ENCODE peak calls at places on chromosomes 4 and X, in five cellular contexts. One of them, this sample, is unnamed.

GRCh38 chrX:63282077-63282476 is 69.1 kb downstream of the SPIN4 start:
- DNase-seq in astrocyte: no peak
- DNase-seq in MCF 10A: no peak
- DNase-seq in AG04450: no peak
- DNase-seq in left ventricle myocardium inferior: no peak
- DNase-seq in this sample: no peak

GRCh38 chr4:123786159-123786915 is 389.7 kb downstream of the SPRY1 start:
- DNase-seq in astrocyte: no peak
- DNase-seq in MCF 10A: no peak
- DNase-seq in AG04450: no peak
- DNase-seq in left ventricle myocardium inferior: no peak
- DNase-seq in this sample: no peak

GRCh38 chr4:24630937-24631336 is 46.6 kb upstream of the DHX15 start:
- DNase-seq in astrocyte: no peak
- DNase-seq in MCF 10A: no peak
- DNase-seq in AG04450: no peak
- DNase-seq in left ventricle myocardium inferior: no peak
- DNase-seq in this sample: peak; percentile 94

GRCh38 chrX:14389682-14390081 is 139.7 kb upstream of the GLRA2 start:
- DNase-seq in astrocyte: no peak
- DNase-seq in MCF 10A: no peak
- DNase-seq in AG04450: no peak
- DNase-seq in left ventricle myocardium inferior: no peak
- DNase-seq in this sample: no peak

GRCh38 chrX:26409636-26410035 is 193.7 kb downstream of the MAGEB5 start:
- DNase-seq in astrocyte: no peak
- DNase-seq in MCF 10A: no peak
- DNase-seq in AG04450: no peak
- DNase-seq in left ventricle myocardium inferior: no peak
- DNase-seq in this sample: no peak

GRCh38 chr4:10354225-10354624 is 103.0 kb downstream of the ZNF518B start:
- DNase-seq in astrocyte: no peak
- DNase-seq in MCF 10A: no peak
- DNase-seq in AG04450: no peak
- DNase-seq in left ventricle myocardium inferior: no peak
- DNase-seq in this sample: no peak

GRCh38 chrX:129981207-129981553 is 1.3 kb upstream of the BCORL1 start:
- DNase-seq in astrocyte: no peak
- DNase-seq in MCF 10A: no peak
- DNase-seq in AG04450: no peak
- DNase-seq in left ventricle myocardium inferior: no peak
- DNase-seq in this sample: no peak

GRCh38 chr4:146398404-146398803 is 123.3 kb downstream of the SLC10A7 start:
- DNase-seq in astrocyte: no peak
- DNase-seq in MCF 10A: no peak
- DNase-seq in AG04450: no peak
- DNase-seq in left ventricle myocardium inferior: no peak
- DNase-seq in this sample: peak; percentile 14

GRCh38 chr4:170089743-170090666 is at the start of gene AADAT:
- DNase-seq in astrocyte: peak; percentile 59
- DNase-seq in MCF 10A: peak; percentile 81
- DNase-seq in AG04450: peak; percentile 41
- DNase-seq in left ventricle myocardium inferior: peak; percentile 79
- DNase-seq in this sample: peak; percentile 72

GRCh38 chr4:165458451-165458850 is 79.6 kb downstream of the CPE start:
- DNase-seq in astrocyte: no peak
- DNase-seq in MCF 10A: no peak
- DNase-seq in AG04450: no peak
- DNase-seq in left ventricle myocardium inferior: no peak
- DNase-seq in this sample: peak; percentile 33

GRCh38 chr4:163808091-163808490 is 313.6 kb downstream of the TMA16 start:
- DNase-seq in astrocyte: no peak
- DNase-seq in MCF 10A: no peak
- DNase-seq in AG04450: no peak
- DNase-seq in left ventricle myocardium inferior: no peak
- DNase-seq in this sample: no peak

GRCh38 chr4:176981074-176981473 is 188.4 kb upstream of the VEGFC start:
- DNase-seq in astrocyte: no peak
- DNase-seq in MCF 10A: no peak
- DNase-seq in AG04450: no peak
- DNase-seq in left ventricle myocardium inferior: no peak
- DNase-seq in this sample: no peak

GRCh38 chr4:119810001-119810400 is 181.4 kb upstream of the PDE5A start:
- DNase-seq in astrocyte: no peak
- DNase-seq in MCF 10A: no peak
- DNase-seq in AG04450: no peak
- DNase-seq in left ventricle myocardium inferior: no peak
- DNase-seq in this sample: no peak

GRCh38 chr4:25567253-25567652 is 88.4 kb upstream of the SLC34A2 start:
- DNase-seq in astrocyte: no peak
- DNase-seq in MCF 10A: no peak
- DNase-seq in AG04450: no peak
- DNase-seq in left ventricle myocardium inferior: no peak
- DNase-seq in this sample: no peak

GRCh38 chr4:81769244-81769643 is 297.5 kb upstream of the RASGEF1B start:
- DNase-seq in astrocyte: no peak
- DNase-seq in MCF 10A: no peak
- DNase-seq in AG04450: no peak
- DNase-seq in left ventricle myocardium inferior: no peak
- DNase-seq in this sample: no peak

GRCh38 chr4:87360338-87360935 is 30.6 kb downstream of the HSD17B11 start:
- DNase-seq in astrocyte: no peak
- DNase-seq in MCF 10A: no peak
- DNase-seq in AG04450: no peak
- DNase-seq in left ventricle myocardium inferior: no peak
- DNase-seq in this sample: no peak

GRCh38 chrX:40097101-40097491 is 662 bp downstream of the BCOR start:
- DNase-seq in astrocyte: no peak
- DNase-seq in MCF 10A: no peak
- DNase-seq in AG04450: no peak
- DNase-seq in left ventricle myocardium inferior: no peak
- DNase-seq in this sample: no peak

GRCh38 chr4:9765091-9765490 is 16.3 kb upstream of the DRD5 start:
- DNase-seq in astrocyte: no peak
- DNase-seq in MCF 10A: peak; percentile 35
- DNase-seq in AG04450: no peak
- DNase-seq in left ventricle myocardium inferior: no peak
- DNase-seq in this sample: peak; percentile 2

GRCh38 chr4:77849278-77849965 is 13.2 kb upstream of the MRPL1 start:
- DNase-seq in astrocyte: no peak
- DNase-seq in MCF 10A: no peak
- DNase-seq in AG04450: no peak
- DNase-seq in left ventricle myocardium inferior: no peak
- DNase-seq in this sample: no peak

GRCh38 chrX:134803551-134804183 is 145.4 kb upstream of the PLAC1 start:
- DNase-seq in astrocyte: peak; percentile 4
- DNase-seq in MCF 10A: no peak
- DNase-seq in AG04450: no peak
- DNase-seq in left ventricle myocardium inferior: no peak
- DNase-seq in this sample: no peak

DNA sequence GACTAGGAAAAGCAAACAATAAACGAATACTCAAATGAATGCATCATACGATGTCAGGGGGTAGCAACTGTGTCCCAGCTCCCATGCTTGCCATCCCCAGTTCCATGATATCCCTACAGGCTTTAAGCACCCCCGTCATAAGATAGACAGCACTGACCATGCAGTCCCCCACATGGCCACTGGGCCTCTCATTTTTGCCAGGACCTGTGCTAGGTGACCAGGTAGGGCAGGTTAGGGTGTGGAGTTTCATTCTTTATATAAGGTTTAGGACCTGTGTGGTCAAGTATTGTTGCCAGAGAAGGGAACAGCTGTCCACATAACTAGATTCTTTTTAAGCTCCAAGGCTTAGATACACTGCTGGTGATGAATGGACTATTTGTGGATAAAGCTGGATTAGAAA is 9.7 kb downstream of the PPEF2 start:
- DNase-seq in astrocyte: no peak
- DNase-seq in MCF 10A: no peak
- DNase-seq in AG04450: no peak
- DNase-seq in left ventricle myocardium inferior: no peak
- DNase-seq in this sample: no peak
- TF ChIP-seq CTCF in astrocyte: peak; percentile 11
- TF ChIP-seq CTCF in MCF 10A: peak; percentile 31
- TF ChIP-seq CTCF in AG04450: peak; percentile 23
- TF ChIP-seq CTCF in left ventricle myocardium inferior: no peak
- TF ChIP-seq CTCF in this sample: peak; percentile 13

DNA sequence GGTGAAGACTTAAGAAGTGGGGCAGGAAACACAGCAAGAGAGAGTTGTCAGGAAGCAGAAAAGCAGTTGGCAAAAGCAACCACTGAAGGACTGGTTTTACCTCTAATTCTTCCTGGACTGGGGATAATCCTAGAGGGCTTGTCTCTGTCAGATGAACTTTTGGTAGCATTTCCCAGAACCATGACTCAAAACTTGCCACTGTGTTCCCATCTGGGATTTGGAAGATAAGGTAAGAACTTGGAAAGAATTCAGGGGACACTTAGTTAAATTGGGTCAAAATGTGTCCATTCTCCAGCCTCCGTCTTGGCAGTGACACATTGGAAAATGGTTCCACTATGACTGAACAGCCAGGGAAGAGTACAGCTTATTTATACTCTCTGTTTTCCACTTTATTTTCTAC is 55.7 kb downstream of the CD38 start:
- DNase-seq in astrocyte: peak; percentile 8
- DNase-seq in MCF 10A: no peak
- DNase-seq in AG04450: no peak
- DNase-seq in left ventricle myocardium inferior: no peak
- DNase-seq in this sample: no peak
- TF ChIP-seq CTCF in astrocyte: no peak
- TF ChIP-seq CTCF in MCF 10A: no peak
- TF ChIP-seq CTCF in AG04450: no peak
- TF ChIP-seq CTCF in left ventricle myocardium inferior: no peak
- TF ChIP-seq CTCF in this sample: no peak

GRCh38 chr4:128517739-128518510 is 230.3 kb upstream of the PGRMC2 start:
- DNase-seq in astrocyte: peak; percentile 98
- DNase-seq in MCF 10A: peak; percentile 93
- DNase-seq in AG04450: peak; percentile 95
- DNase-seq in left ventricle myocardium inferior: peak; percentile 40
- DNase-seq in this sample: peak; percentile 98

GRCh38 chr4:128519163-128519810 is 231.7 kb upstream of the PGRMC2 start:
- DNase-seq in astrocyte: peak; percentile 61
- DNase-seq in MCF 10A: no peak
- DNase-seq in AG04450: no peak
- DNase-seq in left ventricle myocardium inferior: peak; percentile 70
- DNase-seq in this sample: peak; percentile 79

GRCh38 chr4:128513664-128514484 is 226.3 kb upstream of the PGRMC2 start:
- DNase-seq in astrocyte: peak; percentile 7
- DNase-seq in MCF 10A: no peak
- DNase-seq in AG04450: no peak
- DNase-seq in left ventricle myocardium inferior: no peak
- DNase-seq in this sample: peak; percentile 75

GRCh38 chr4:128516568-128516967 is 229.0 kb upstream of the PGRMC2 start:
- DNase-seq in astrocyte: peak; percentile 71
- DNase-seq in MCF 10A: no peak
- DNase-seq in AG04450: peak; percentile 85
- DNase-seq in left ventricle myocardium inferior: no peak
- DNase-seq in this sample: peak; percentile 91

DNA sequence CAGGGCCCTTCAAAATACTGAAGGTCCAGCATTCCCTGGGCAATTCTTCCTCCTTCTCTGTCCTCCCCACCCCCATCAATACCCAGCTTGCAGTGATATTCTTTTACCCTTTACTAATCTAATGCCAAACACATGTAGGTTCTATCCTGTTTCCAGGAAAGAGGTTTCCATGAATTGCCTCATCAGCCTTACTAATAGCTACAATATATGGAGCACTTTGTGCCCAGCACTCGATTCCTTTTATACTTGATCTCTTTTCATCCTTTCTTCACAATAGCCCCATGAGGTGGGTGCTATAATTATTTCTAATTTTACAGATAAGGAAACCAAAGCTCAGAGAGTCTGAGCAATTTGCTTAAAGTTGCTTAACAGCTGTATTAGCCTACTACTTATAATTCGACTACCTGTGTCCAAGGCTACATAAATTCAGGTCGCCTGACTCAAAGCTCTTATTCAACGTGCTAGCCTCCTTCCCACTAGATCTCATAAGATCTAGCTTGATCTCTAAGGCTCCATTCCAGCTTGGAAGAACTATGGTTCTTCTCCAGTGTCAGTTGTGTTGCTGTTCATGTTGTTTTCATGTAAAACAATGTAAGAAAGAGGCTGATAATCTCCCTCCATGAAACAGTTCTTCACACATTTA is 229.6 kb upstream of the PGRMC2 start:
- DNase-seq in astrocyte: no peak
- DNase-seq in MCF 10A: peak; percentile 65
- DNase-seq in AG04450: peak; percentile 26
- DNase-seq in left ventricle myocardium inferior: no peak
- DNase-seq in this sample: peak; percentile 84
- TF ChIP-seq CTCF in astrocyte: no peak
- TF ChIP-seq CTCF in MCF 10A: no peak
- TF ChIP-seq CTCF in AG04450: no peak
- TF ChIP-seq CTCF in left ventricle myocardium inferior: no peak
- TF ChIP-seq CTCF in this sample: no peak

GRCh38 chrX:6095469-6095868 is 133.2 kb downstream of the NLGN4X start:
- DNase-seq in astrocyte: no peak
- DNase-seq in MCF 10A: no peak
- DNase-seq in AG04450: no peak
- DNase-seq in left ventricle myocardium inferior: no peak
- DNase-seq in this sample: no peak
- TF ChIP-seq CTCF in astrocyte: no peak
- TF ChIP-seq CTCF in MCF 10A: no peak
- TF ChIP-seq CTCF in AG04450: no peak
- TF ChIP-seq CTCF in left ventricle myocardium inferior: no peak
- TF ChIP-seq CTCF in this sample: no peak

GRCh38 chr4:2437475-2438215 is 18.9 kb downstream of the CFAP99 start:
- DNase-seq in astrocyte: no peak
- DNase-seq in MCF 10A: no peak
- DNase-seq in AG04450: no peak
- DNase-seq in left ventricle myocardium inferior: no peak
- DNase-seq in this sample: no peak

GRCh38 chr4:2436761-2437474 is 18.2 kb downstream of the CFAP99 start:
- DNase-seq in astrocyte: no peak
- DNase-seq in MCF 10A: no peak
- DNase-seq in AG04450: no peak
- DNase-seq in left ventricle myocardium inferior: no peak
- DNase-seq in this sample: no peak

GRCh38 chr4:2434420-2434819 is 15.7 kb downstream of the CFAP99 start:
- DNase-seq in astrocyte: no peak
- DNase-seq in MCF 10A: no peak
- DNase-seq in AG04450: no peak
- DNase-seq in left ventricle myocardium inferior: no peak
- DNase-seq in this sample: no peak

GRCh38 chr4:2433609-2434350 is 15.0 kb downstream of the CFAP99 start:
- DNase-seq in astrocyte: no peak
- DNase-seq in MCF 10A: no peak
- DNase-seq in AG04450: no peak
- DNase-seq in left ventricle myocardium inferior: no peak
- DNase-seq in this sample: no peak

DNA sequence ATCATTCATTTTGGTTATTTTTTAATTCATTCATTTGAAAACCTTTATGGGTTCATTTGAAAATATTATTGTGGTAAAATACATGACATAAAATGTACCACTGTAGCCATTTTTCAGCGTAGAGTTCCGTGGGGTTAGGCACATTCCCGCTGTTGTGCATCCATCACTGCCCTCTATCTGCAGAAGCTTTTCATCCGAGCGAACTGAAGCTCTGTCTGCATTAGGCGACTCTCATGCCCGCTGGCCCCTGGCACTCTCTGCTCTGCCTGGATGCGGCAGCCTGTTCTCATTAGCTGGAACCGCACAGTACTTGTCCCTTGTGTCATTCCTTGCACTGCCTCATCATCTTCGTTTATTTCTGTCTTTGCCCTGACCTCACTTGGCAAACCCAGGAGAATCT is 17.5 kb downstream of the CFAP99 start:
- DNase-seq in astrocyte: no peak
- DNase-seq in MCF 10A: no peak
- DNase-seq in AG04450: no peak
- DNase-seq in left ventricle myocardium inferior: no peak
- DNase-seq in this sample: no peak
- TF ChIP-seq CTCF in astrocyte: no peak
- TF ChIP-seq CTCF in MCF 10A: no peak
- TF ChIP-seq CTCF in AG04450: no peak
- TF ChIP-seq CTCF in left ventricle myocardium inferior: peak; percentile 42
- TF ChIP-seq CTCF in this sample: peak; percentile 28